ENCODE peak calls at places on chromosomes 5 and 9, in five cellular contexts. One of them, this sample, is unnamed.

GRCh38 chr9:15144567-15145174 is 162.3 kb downstream of the TTC39B start:
- DNase-seq in stomach: no peak
- DNase-seq in H1: no peak
- DNase-seq in testis: no peak
- DNase-seq in body of pancreas: no peak
- DNase-seq in this sample: no peak

GRCh38 chr9:4850611-4851010 is 57.9 kb downstream of the RCL1 start:
- DNase-seq in stomach: no peak
- DNase-seq in H1: no peak
- DNase-seq in testis: peak; percentile 67
- DNase-seq in body of pancreas: no peak
- DNase-seq in this sample: peak; percentile 66

GRCh38 chr9:28073278-28073677 is 500.0 kb upstream of the C9orf72 start:
- DNase-seq in stomach: peak; percentile 54
- DNase-seq in H1: peak; percentile 9
- DNase-seq in testis: peak; percentile 63
- DNase-seq in body of pancreas: peak; percentile 45
- DNase-seq in this sample: peak; percentile 6

GRCh38 chr5:143218563-143219170 is 184.8 kb downstream of the NR3C1 start:
- DNase-seq in stomach: no peak
- DNase-seq in H1: no peak
- DNase-seq in testis: no peak
- DNase-seq in body of pancreas: no peak
- DNase-seq in this sample: peak; percentile 25

GRCh38 chr5:134242146-134242545 is 16.3 kb upstream of the PPP2CA start:
- DNase-seq in stomach: no peak
- DNase-seq in H1: no peak
- DNase-seq in testis: peak; percentile 24
- DNase-seq in body of pancreas: no peak
- DNase-seq in this sample: no peak

GRCh38 chr9:114051281-114051680 is 26.8 kb downstream of the AMBP start:
- DNase-seq in stomach: no peak
- DNase-seq in H1: no peak
- DNase-seq in testis: peak; percentile 6
- DNase-seq in body of pancreas: peak; percentile 8
- DNase-seq in this sample: no peak

GRCh38 chr9:129428890-129429577 is 191.9 kb downstream of the C9orf50 start:
- DNase-seq in stomach: no peak
- DNase-seq in H1: no peak
- DNase-seq in testis: no peak
- DNase-seq in body of pancreas: no peak
- DNase-seq in this sample: no peak

GRCh38 chr5:172896465-172896864 is 62.4 kb downstream of the ERGIC1 start:
- DNase-seq in stomach: no peak
- DNase-seq in H1: no peak
- DNase-seq in testis: no peak
- DNase-seq in body of pancreas: no peak
- DNase-seq in this sample: no peak

GRCh38 chr5:32810812-32811211 is 99.7 kb downstream of the NPR3 start:
- DNase-seq in stomach: no peak
- DNase-seq in H1: no peak
- DNase-seq in testis: peak; percentile 35
- DNase-seq in body of pancreas: peak; percentile 29
- DNase-seq in this sample: no peak

GRCh38 chr9:105401651-105402050 is 46.2 kb upstream of the FSD1L start:
- DNase-seq in stomach: no peak
- DNase-seq in H1: no peak
- DNase-seq in testis: no peak
- DNase-seq in body of pancreas: no peak
- DNase-seq in this sample: peak; percentile 9

GRCh38 chr5:170338933-170339779 is 41.6 kb upstream of the LCP2 start:
- DNase-seq in stomach: peak; percentile 43
- DNase-seq in H1: no peak
- DNase-seq in testis: no peak
- DNase-seq in body of pancreas: no peak
- DNase-seq in this sample: peak; percentile 62

GRCh38 chr9:122777935-122778671 is 10.6 kb upstream of the OR5C1 start:
- DNase-seq in stomach: no peak
- DNase-seq in H1: no peak
- DNase-seq in testis: no peak
- DNase-seq in body of pancreas: no peak
- DNase-seq in this sample: no peak

GRCh38 chr9:118059520-118060278 is 355.5 kb downstream of the TLR4 start:
- DNase-seq in stomach: peak; percentile 34
- DNase-seq in H1: no peak
- DNase-seq in testis: peak; percentile 43
- DNase-seq in body of pancreas: no peak
- DNase-seq in this sample: peak; percentile 11

GRCh38 chr9:82570226-82570625 is 492.7 kb downstream of the RASEF start:
- DNase-seq in stomach: no peak
- DNase-seq in H1: no peak
- DNase-seq in testis: no peak
- DNase-seq in body of pancreas: no peak
- DNase-seq in this sample: no peak

GRCh38 chr5:54718647-54719046 is 201.1 kb downstream of the SNX18 start:
- DNase-seq in stomach: peak; percentile 30
- DNase-seq in H1: no peak
- DNase-seq in testis: no peak
- DNase-seq in body of pancreas: no peak
- DNase-seq in this sample: no peak

GRCh38 chr5:90096415-90097081 is 313.0 kb downstream of the CETN3 start:
- DNase-seq in stomach: peak; percentile 61
- DNase-seq in H1: peak; percentile 2
- DNase-seq in testis: no peak
- DNase-seq in body of pancreas: no peak
- DNase-seq in this sample: peak; percentile 2

GRCh38 chr5:172188893-172189692 is 1.1 kb upstream of the STK10 start:
- DNase-seq in stomach: no peak
- DNase-seq in H1: no peak
- DNase-seq in testis: no peak
- DNase-seq in body of pancreas: no peak
- DNase-seq in this sample: no peak

GRCh38 chr5:142610176-142611001 is 75.5 kb downstream of the FGF1 start:
- DNase-seq in stomach: no peak
- DNase-seq in H1: no peak
- DNase-seq in testis: no peak
- DNase-seq in body of pancreas: no peak
- DNase-seq in this sample: no peak

DNA sequence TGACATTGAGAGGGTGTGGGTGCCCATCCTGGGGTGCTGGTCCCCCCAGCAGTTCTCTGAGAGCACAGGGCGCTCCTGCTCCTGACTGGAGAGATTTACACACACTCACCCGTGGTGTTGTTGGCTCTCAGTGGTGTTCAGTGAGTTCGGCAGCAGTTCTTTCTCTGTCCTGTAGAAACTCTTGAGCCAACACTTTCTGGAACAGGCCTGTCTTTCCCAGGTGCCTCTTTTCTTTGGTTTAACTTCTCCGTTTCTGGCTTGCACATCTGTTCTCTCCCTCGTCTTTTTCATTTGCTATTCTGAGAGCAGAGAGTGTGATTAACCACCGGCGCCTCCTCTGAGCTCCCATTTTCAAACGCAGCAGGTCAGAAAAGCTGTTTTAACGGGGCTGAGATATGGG is 284.5 kb downstream of the IRX2 start:
- DNase-seq in stomach: no peak
- DNase-seq in H1: no peak
- DNase-seq in testis: no peak
- DNase-seq in body of pancreas: no peak
- DNase-seq in this sample: no peak
- TF ChIP-seq POLR2A in stomach: no peak
- TF ChIP-seq POLR2A in H1: no peak
- TF ChIP-seq POLR2A in testis: no peak
- TF ChIP-seq POLR2A in body of pancreas: no peak
- TF ChIP-seq POLR2A in this sample: no peak

GRCh38 chr5:95815143-95815729 is 7.3 kb downstream of the GLRX start:
- DNase-seq in stomach: no peak
- DNase-seq in H1: no peak
- DNase-seq in testis: no peak
- DNase-seq in body of pancreas: no peak
- DNase-seq in this sample: no peak

GRCh38 chr5:95818181-95819147 is 4.1 kb downstream of the GLRX start:
- DNase-seq in stomach: peak; percentile 33
- DNase-seq in H1: no peak
- DNase-seq in testis: no peak
- DNase-seq in body of pancreas: no peak
- DNase-seq in this sample: peak; percentile 36

GRCh38 chr5:95816341-95816740 is 6.2 kb downstream of the GLRX start:
- DNase-seq in stomach: no peak
- DNase-seq in H1: no peak
- DNase-seq in testis: no peak
- DNase-seq in body of pancreas: no peak
- DNase-seq in this sample: no peak

GRCh38 chr5:95817430-95817829 is 5.1 kb downstream of the GLRX start:
- DNase-seq in stomach: no peak
- DNase-seq in H1: no peak
- DNase-seq in testis: no peak
- DNase-seq in body of pancreas: no peak
- DNase-seq in this sample: no peak

GRCh38 chr5:95816803-95817202 is 5.7 kb downstream of the GLRX start:
- DNase-seq in stomach: no peak
- DNase-seq in H1: no peak
- DNase-seq in testis: no peak
- DNase-seq in body of pancreas: no peak
- DNase-seq in this sample: no peak
- TF ChIP-seq POLR2A in stomach: no peak
- TF ChIP-seq POLR2A in H1: no peak
- TF ChIP-seq POLR2A in testis: no peak
- TF ChIP-seq POLR2A in body of pancreas: no peak
- TF ChIP-seq POLR2A in this sample: no peak

GRCh38 chr5:179878222-179879002 is 19.8 kb upstream of the MRNIP start:
- DNase-seq in stomach: no peak
- DNase-seq in H1: no peak
- DNase-seq in testis: no peak
- DNase-seq in body of pancreas: no peak
- DNase-seq in this sample: no peak

GRCh38 chr5:179879003-179879689 is 20.5 kb upstream of the MRNIP start:
- DNase-seq in stomach: no peak
- DNase-seq in H1: no peak
- DNase-seq in testis: no peak
- DNase-seq in body of pancreas: no peak
- DNase-seq in this sample: no peak

GRCh38 chr5:179879690-179880010 is 21.0 kb upstream of the MRNIP start:
- DNase-seq in stomach: no peak
- DNase-seq in H1: no peak
- DNase-seq in testis: no peak
- DNase-seq in body of pancreas: no peak
- DNase-seq in this sample: no peak

GRCh38 chr5:179880848-179881590 is 22.4 kb upstream of the MRNIP start:
- DNase-seq in stomach: no peak
- DNase-seq in H1: no peak
- DNase-seq in testis: no peak
- DNase-seq in body of pancreas: no peak
- DNase-seq in this sample: no peak

GRCh38 chr5:179880066-179880650 is 21.5 kb upstream of the MRNIP start:
- DNase-seq in stomach: no peak
- DNase-seq in H1: no peak
- DNase-seq in testis: no peak
- DNase-seq in body of pancreas: no peak
- DNase-seq in this sample: no peak
- TF ChIP-seq POLR2A in stomach: no peak
- TF ChIP-seq POLR2A in H1: no peak
- TF ChIP-seq POLR2A in testis: no peak
- TF ChIP-seq POLR2A in body of pancreas: no peak
- TF ChIP-seq POLR2A in this sample: no peak

GRCh38 chr5:140588311-140589070 is 23.9 kb downstream of the SLC35A4 start:
- DNase-seq in stomach: no peak
- DNase-seq in H1: no peak
- DNase-seq in testis: no peak
- DNase-seq in body of pancreas: no peak
- DNase-seq in this sample: no peak

GRCh38 chr5:140590861-140591260 is 26.2 kb downstream of the SLC35A4 start:
- DNase-seq in stomach: no peak
- DNase-seq in H1: no peak
- DNase-seq in testis: no peak
- DNase-seq in body of pancreas: no peak
- DNase-seq in this sample: no peak

GRCh38 chr5:140591747-140592372 is 27.2 kb downstream of the SLC35A4 start:
- DNase-seq in stomach: no peak
- DNase-seq in H1: no peak
- DNase-seq in testis: no peak
- DNase-seq in body of pancreas: no peak
- DNase-seq in this sample: no peak

GRCh38 chr5:140587495-140587894 is 22.9 kb downstream of the SLC35A4 start:
- DNase-seq in stomach: no peak
- DNase-seq in H1: no peak
- DNase-seq in testis: no peak
- DNase-seq in body of pancreas: no peak
- DNase-seq in this sample: no peak
- TF ChIP-seq POLR2A in stomach: no peak
- TF ChIP-seq POLR2A in H1: no peak
- TF ChIP-seq POLR2A in testis: no peak
- TF ChIP-seq POLR2A in body of pancreas: no peak
- TF ChIP-seq POLR2A in this sample: no peak

GRCh38 chr5:31531888-31532710 is at the start of the genes C5orf22 and DROSHA:
- DNase-seq in stomach: peak; percentile 95
- DNase-seq in H1: peak; percentile 88
- DNase-seq in testis: peak; percentile 98
- DNase-seq in body of pancreas: peak; percentile 96
- DNase-seq in this sample: peak; percentile 96
- TF ChIP-seq POLR2A in stomach: no peak
- TF ChIP-seq POLR2A in H1: peak; percentile 76
- TF ChIP-seq POLR2A in testis: no peak
- TF ChIP-seq POLR2A in body of pancreas: peak; percentile 79
- TF ChIP-seq POLR2A in this sample: peak; percentile 82

This sample was measured in erythroblast.